ENCODE peak calls at places on chromosome 16, in eight cellular contexts. S is cardiac fibroblast, J is astrocyte, V is type B pancreatic cell, F is MCF 10A, U is left lung, K is neural progenitor cell, T is hepatocyte. W is an unnamed sample.

GRCh38 chr16:17014484-17015121 is 456.2 kb downstream of the XYLT1 start:
- DNase-seq in S (no peak), J (no peak), V (no peak), F (no peak), U (no peak), K (no peak), T (no peak), W (no peak)

GRCh38 chr16:2498531-2499253 is 15.1 kb upstream of the ATP6V0C start:
- DNase-seq in S (no peak), J (no peak), V (no peak), F (no peak), U (peak), K (no peak), T (no peak), W (no peak)

GRCh38 chr16:3983081-3983520 is 102.6 kb upstream of the CREBBP start:
- DNase-seq in S (peak), J (peak), V (peak), F (peak), U (no peak), K (peak), T (peak), W (peak)

GRCh38 chr16:59459811-59460210 is 725.7 kb upstream of the GOT2 start:
- DNase-seq in S (no peak), J (peak), V (no peak), F (peak), U (no peak), K (no peak), T (no peak), W (no peak)

GRCh38 chr16:4298761-4299522 is 16.9 kb upstream of the GLIS2 start:
- DNase-seq in S (peak), J (peak), V (peak), F (peak), U (peak), K (peak), T (peak), W (peak)

GRCh38 chr16:89863741-89864391 is 9.5 kb upstream of the TCF25 start:
- DNase-seq in S (peak), J (peak), V (no peak), F (peak), U (no peak), K (no peak), T (no peak), W (peak)

GRCh38 chr16:83248735-83249469 is 558.9 kb upstream of the HSBP1 start:
- DNase-seq in S (peak), J (peak), V (no peak), F (no peak), U (no peak), K (no peak), T (no peak), W (no peak)

GRCh38 chr16:82732461-82732860 is 105.7 kb downstream of the CDH13 start:
- DNase-seq in S (peak), J (no peak), V (no peak), F (no peak), U (no peak), K (no peak), T (no peak), W (no peak)

GRCh38 chr16:20689668-20690067 is 7.8 kb downstream of the ACSM1 start:
- DNase-seq in S (no peak), J (no peak), V (no peak), F (no peak), U (no peak), K (no peak), T (no peak), W (no peak)

GRCh38 chr16:81798311-81799137 is 19.4 kb downstream of the PLCG2 start:
- DNase-seq in S (no peak), J (no peak), V (no peak), F (no peak), U (peak), K (no peak), T (no peak), W (no peak)

GRCh38 chr16:252366-253337 is 18.0 kb downstream of the FAM234A start:
- DNase-seq in S (peak), J (no peak), V (no peak), F (no peak), U (peak), K (no peak), T (peak), W (no peak)

GRCh38 chr16:31134091-31134571 is 1.4 kb downstream of the PRSS8 start:
- DNase-seq in S (no peak), J (peak), V (no peak), F (peak), U (peak), K (no peak), T (peak), W (no peak)

GRCh38 chr16:10182186-10182683 is at the start of gene GRIN2A:
- DNase-seq in S (no peak), J (no peak), V (peak), F (no peak), U (no peak), K (peak), T (no peak), W (no peak)

GRCh38 chr16:67563708-67564468 is 1.6 kb downstream of the CTCF start:
- DNase-seq in S (peak), J (peak), V (no peak), F (peak), U (no peak), K (peak), T (peak), W (peak)

GRCh38 chr16:24822542-24822941 is 23.2 kb upstream of the SLC5A11 start:
- DNase-seq in S (no peak), J (no peak), V (no peak), F (no peak), U (no peak), K (no peak), T (no peak), W (no peak)

GRCh38 chr16:27778171-27778925 is 228.4 kb downstream of the KATNIP start:
- DNase-seq in S (no peak), J (no peak), V (no peak), F (no peak), U (no peak), K (no peak), T (no peak), W (no peak)

GRCh38 chr16:27781195-27781524 is 231.2 kb downstream of the KATNIP start:
- DNase-seq in S (peak), J (peak), V (no peak), F (no peak), U (no peak), K (no peak), T (no peak), W (no peak)

GRCh38 chr16:27778926-27779570 is 229.1 kb downstream of the KATNIP start:
- DNase-seq in S (no peak), J (no peak), V (no peak), F (no peak), U (no peak), K (no peak), T (no peak), W (no peak)

GRCh38 chr16:27780468-27781194 is 230.7 kb downstream of the KATNIP start:
- DNase-seq in S (no peak), J (no peak), V (no peak), F (no peak), U (no peak), K (no peak), T (no peak), W (no peak)

DNA sequence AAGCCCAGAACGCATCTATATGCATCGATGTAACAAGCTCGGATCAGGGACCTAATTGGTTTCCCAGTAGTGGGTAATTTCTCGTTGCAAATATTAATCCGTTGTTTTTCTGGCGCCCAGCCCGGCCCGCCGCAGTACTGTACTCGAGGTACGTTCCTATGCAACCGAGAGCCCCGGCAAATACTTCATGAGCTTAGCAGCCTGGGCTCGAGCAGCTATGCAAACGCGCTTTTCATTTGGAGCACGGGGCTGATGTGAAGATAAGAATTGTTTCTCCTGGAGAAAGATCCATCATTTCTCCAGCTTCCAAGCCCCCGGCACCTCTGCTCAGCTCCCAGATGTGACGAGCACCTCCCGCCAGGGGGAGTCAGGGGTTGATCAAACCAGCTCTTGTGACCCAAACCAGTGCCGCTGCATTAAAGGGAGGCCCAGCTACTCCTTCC is 229.8 kb downstream of the KATNIP start:
- DNase-seq in S (peak), J (peak), V (no peak), F (no peak), U (no peak), K (peak), T (peak), W (peak)
- TF ChIP-seq CTCF in S (peak), J (peak), V (peak), F (no peak), U (no peak), K (peak), T (peak), W (peak)

GRCh38 chr16:50323335-50324011 is 45.3 kb downstream of the BRD7 start:
- DNase-seq in S (peak), J (no peak), V (no peak), F (peak), U (no peak), K (no peak), T (peak), W (peak)
- TF ChIP-seq CTCF in S (peak), J (peak), V (peak), F (no peak), U (no peak), K (peak), T (peak), W (no peak)

GRCh38 chr16:70252355-70252988 is 732 bp upstream of the EXOSC6 start:
- DNase-seq in S (no peak), J (no peak), V (no peak), F (no peak), U (no peak), K (peak), T (no peak), W (peak)
- TF ChIP-seq CTCF in S (peak), J (no peak), V (peak), F (peak), U (no peak), K (peak), T (peak), W (peak)

GRCh38 chr16:58198022-58198683 is at the start of gene CSNK2A2:
- DNase-seq in S (peak), J (peak), V (peak), F (peak), U (peak), K (peak), T (peak), W (peak)
- TF ChIP-seq CTCF in S (no peak), J (no peak), V (peak), F (peak), U (no peak), K (no peak), T (peak), W (no peak)

GRCh38 chr16:5918553-5919127 is 821.0 kb upstream of the EEF2KMT start:
- DNase-seq in S (no peak), J (no peak), V (no peak), F (no peak), U (no peak), K (peak), T (peak), W (no peak)
- TF ChIP-seq CTCF in S (no peak), J (no peak), V (no peak), F (no peak), U (no peak), K (peak), T (peak), W (no peak)

W was measured in foreskin fibroblast.